ENCODE peak calls at places on chromosomes 5 and 9, in ten cellular contexts. One of them, this sample, is unnamed.

GRCh38 chr5:91670565-91670964 is 287.4 kb upstream of the ARRDC3 start:
- DNase-seq in iPS DF 6.9: peak
- DNase-seq in breast epithelium: no peak
- DNase-seq in psoas muscle: no peak
- DNase-seq in tibial artery: no peak
- DNase-seq in bronchial epithelial cell: no peak
- DNase-seq in Peyer's patch: no peak
- DNase-seq in left ventricle myocardium inferior: peak
- DNase-seq in cardiac fibroblast: no peak
- DNase-seq in CD4-positive, alpha-beta memory T cell: no peak
- DNase-seq in this sample: no peak

GRCh38 chr9:14205463-14205862 is 108.5 kb downstream of the NFIB start:
- DNase-seq in Peyer's patch: no peak
- DNase-seq in left ventricle myocardium inferior: no peak
- DNase-seq in breast epithelium: no peak
- DNase-seq in iPS DF 6.9: no peak
- DNase-seq in psoas muscle: no peak
- DNase-seq in cardiac fibroblast: peak
- DNase-seq in CD4-positive, alpha-beta memory T cell: no peak
- DNase-seq in tibial artery: no peak
- DNase-seq in bronchial epithelial cell: peak
- DNase-seq in this sample: peak

GRCh38 chr5:77881528-77881927 is 105.4 kb upstream of the TBCA start:
- DNase-seq in cardiac fibroblast: peak
- DNase-seq in CD4-positive, alpha-beta memory T cell: no peak
- DNase-seq in Peyer's patch: no peak
- DNase-seq in breast epithelium: no peak
- DNase-seq in tibial artery: no peak
- DNase-seq in left ventricle myocardium inferior: no peak
- DNase-seq in iPS DF 6.9: no peak
- DNase-seq in bronchial epithelial cell: no peak
- DNase-seq in psoas muscle: no peak
- DNase-seq in this sample: no peak

GRCh38 chr9:128729302-128729701 is 5.4 kb upstream of the ZDHHC12 start:
- DNase-seq in breast epithelium: no peak
- DNase-seq in psoas muscle: no peak
- DNase-seq in bronchial epithelial cell: no peak
- DNase-seq in left ventricle myocardium inferior: no peak
- DNase-seq in cardiac fibroblast: no peak
- DNase-seq in CD4-positive, alpha-beta memory T cell: no peak
- DNase-seq in tibial artery: no peak
- DNase-seq in iPS DF 6.9: no peak
- DNase-seq in Peyer's patch: no peak
- DNase-seq in this sample: no peak

GRCh38 chr5:2023196-2023595 is 140.5 kb upstream of the IRX4 start:
- DNase-seq in Peyer's patch: no peak
- DNase-seq in breast epithelium: no peak
- DNase-seq in psoas muscle: no peak
- DNase-seq in cardiac fibroblast: no peak
- DNase-seq in bronchial epithelial cell: no peak
- DNase-seq in CD4-positive, alpha-beta memory T cell: no peak
- DNase-seq in left ventricle myocardium inferior: no peak
- DNase-seq in iPS DF 6.9: no peak
- DNase-seq in tibial artery: no peak
- DNase-seq in this sample: peak

GRCh38 chr5:140551872-140552271 is 4.4 kb downstream of the EIF4EBP3 start:
- DNase-seq in iPS DF 6.9: no peak
- DNase-seq in Peyer's patch: peak
- DNase-seq in tibial artery: no peak
- DNase-seq in left ventricle myocardium inferior: no peak
- DNase-seq in bronchial epithelial cell: no peak
- DNase-seq in breast epithelium: no peak
- DNase-seq in psoas muscle: no peak
- DNase-seq in CD4-positive, alpha-beta memory T cell: no peak
- DNase-seq in cardiac fibroblast: no peak
- DNase-seq in this sample: no peak

GRCh38 chr9:114046237-114046755 is 31.8 kb downstream of the AMBP start:
- DNase-seq in tibial artery: no peak
- DNase-seq in cardiac fibroblast: no peak
- DNase-seq in Peyer's patch: no peak
- DNase-seq in CD4-positive, alpha-beta memory T cell: no peak
- DNase-seq in bronchial epithelial cell: peak
- DNase-seq in iPS DF 6.9: no peak
- DNase-seq in left ventricle myocardium inferior: no peak
- DNase-seq in psoas muscle: no peak
- DNase-seq in breast epithelium: no peak
- DNase-seq in this sample: no peak

GRCh38 chr5:174436805-174437204 is 287.6 kb upstream of the MSX2 start:
- DNase-seq in cardiac fibroblast: no peak
- DNase-seq in iPS DF 6.9: no peak
- DNase-seq in tibial artery: no peak
- DNase-seq in psoas muscle: no peak
- DNase-seq in bronchial epithelial cell: no peak
- DNase-seq in Peyer's patch: no peak
- DNase-seq in breast epithelium: no peak
- DNase-seq in CD4-positive, alpha-beta memory T cell: no peak
- DNase-seq in left ventricle myocardium inferior: no peak
- DNase-seq in this sample: no peak

GRCh38 chr5:126849101-126849678 is 72.3 kb downstream of the LMNB1 start:
- DNase-seq in iPS DF 6.9: no peak
- DNase-seq in CD4-positive, alpha-beta memory T cell: no peak
- DNase-seq in tibial artery: peak
- DNase-seq in Peyer's patch: no peak
- DNase-seq in cardiac fibroblast: peak
- DNase-seq in bronchial epithelial cell: no peak
- DNase-seq in left ventricle myocardium inferior: no peak
- DNase-seq in psoas muscle: no peak
- DNase-seq in breast epithelium: no peak
- DNase-seq in this sample: no peak

GRCh38 chr9:859251-859650 is 17.8 kb downstream of the DMRT1 start:
- DNase-seq in bronchial epithelial cell: no peak
- DNase-seq in CD4-positive, alpha-beta memory T cell: no peak
- DNase-seq in Peyer's patch: no peak
- DNase-seq in breast epithelium: no peak
- DNase-seq in tibial artery: no peak
- DNase-seq in iPS DF 6.9: no peak
- DNase-seq in cardiac fibroblast: no peak
- DNase-seq in left ventricle myocardium inferior: no peak
- DNase-seq in psoas muscle: no peak
- DNase-seq in this sample: no peak

GRCh38 chr5:57009811-57010210 is 57.9 kb upstream of the MIER3 start:
- DNase-seq in breast epithelium: no peak
- DNase-seq in cardiac fibroblast: no peak
- DNase-seq in tibial artery: no peak
- DNase-seq in Peyer's patch: no peak
- DNase-seq in bronchial epithelial cell: no peak
- DNase-seq in psoas muscle: no peak
- DNase-seq in iPS DF 6.9: no peak
- DNase-seq in CD4-positive, alpha-beta memory T cell: no peak
- DNase-seq in left ventricle myocardium inferior: no peak
- DNase-seq in this sample: no peak

GRCh38 chr5:57036621-57037160 is 84.8 kb upstream of the MIER3 start:
- DNase-seq in CD4-positive, alpha-beta memory T cell: no peak
- DNase-seq in tibial artery: no peak
- DNase-seq in Peyer's patch: no peak
- DNase-seq in bronchial epithelial cell: no peak
- DNase-seq in breast epithelium: no peak
- DNase-seq in cardiac fibroblast: peak
- DNase-seq in iPS DF 6.9: no peak
- DNase-seq in psoas muscle: no peak
- DNase-seq in left ventricle myocardium inferior: no peak
- DNase-seq in this sample: no peak

GRCh38 chr5:141841376-141841775 is 36.8 kb downstream of the PCDH1 start:
- DNase-seq in bronchial epithelial cell: no peak
- DNase-seq in psoas muscle: no peak
- DNase-seq in cardiac fibroblast: no peak
- DNase-seq in CD4-positive, alpha-beta memory T cell: no peak
- DNase-seq in tibial artery: no peak
- DNase-seq in iPS DF 6.9: no peak
- DNase-seq in breast epithelium: no peak
- DNase-seq in Peyer's patch: no peak
- DNase-seq in left ventricle myocardium inferior: no peak
- DNase-seq in this sample: no peak

GRCh38 chr5:5145651-5146529 is 5.8 kb downstream of the ADAMTS16 start:
- DNase-seq in CD4-positive, alpha-beta memory T cell: no peak
- DNase-seq in breast epithelium: no peak
- DNase-seq in tibial artery: no peak
- DNase-seq in left ventricle myocardium inferior: no peak
- DNase-seq in cardiac fibroblast: peak
- DNase-seq in Peyer's patch: no peak
- DNase-seq in psoas muscle: no peak
- DNase-seq in iPS DF 6.9: no peak
- DNase-seq in bronchial epithelial cell: no peak
- DNase-seq in this sample: no peak

GRCh38 chr5:160398806-160399205 is 1.0 kb downstream of the FAM200C start:
- DNase-seq in iPS DF 6.9: no peak
- DNase-seq in breast epithelium: no peak
- DNase-seq in tibial artery: no peak
- DNase-seq in psoas muscle: no peak
- DNase-seq in bronchial epithelial cell: no peak
- DNase-seq in cardiac fibroblast: peak
- DNase-seq in Peyer's patch: no peak
- DNase-seq in CD4-positive, alpha-beta memory T cell: no peak
- DNase-seq in left ventricle myocardium inferior: no peak
- DNase-seq in this sample: no peak
- H3K4me3 ChIP-seq in iPS DF 6.9: no peak
- H3K4me3 ChIP-seq in breast epithelium: peak
- H3K4me3 ChIP-seq in tibial artery: peak
- H3K4me3 ChIP-seq in psoas muscle: peak
- H3K4me3 ChIP-seq in bronchial epithelial cell: no peak
- H3K4me3 ChIP-seq in cardiac fibroblast: peak
- H3K4me3 ChIP-seq in Peyer's patch: peak
- H3K4me3 ChIP-seq in CD4-positive, alpha-beta memory T cell: no peak
- H3K4me3 ChIP-seq in left ventricle myocardium inferior: peak
- H3K4me3 ChIP-seq in this sample: no peak

DNA sequence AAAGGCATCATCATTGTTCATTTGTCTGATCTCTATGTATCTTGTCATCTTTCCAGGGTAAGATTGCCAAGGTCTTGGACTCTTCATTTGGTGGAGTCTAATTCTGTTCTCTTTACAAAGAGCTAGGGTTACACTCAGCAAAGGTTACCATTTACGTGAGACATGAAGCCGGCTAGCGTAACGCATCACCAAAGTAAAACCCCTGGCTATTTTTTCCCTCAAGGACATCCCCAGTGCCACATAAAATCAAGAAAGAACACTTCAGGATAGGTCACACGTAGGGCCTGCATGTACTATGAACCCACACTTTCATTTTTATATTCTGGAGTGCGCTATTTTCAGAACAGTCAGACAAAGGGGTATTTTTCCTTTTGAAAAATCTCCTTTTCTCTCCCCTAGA is 20.0 kb upstream of the MYOT start:
- DNase-seq in CD4-positive, alpha-beta memory T cell: no peak
- DNase-seq in iPS DF 6.9: no peak
- DNase-seq in psoas muscle: peak
- DNase-seq in Peyer's patch: no peak
- DNase-seq in cardiac fibroblast: no peak
- DNase-seq in left ventricle myocardium inferior: no peak
- DNase-seq in breast epithelium: no peak
- DNase-seq in tibial artery: no peak
- DNase-seq in bronchial epithelial cell: no peak
- DNase-seq in this sample: no peak
- H3K4me3 ChIP-seq in CD4-positive, alpha-beta memory T cell: no peak
- H3K4me3 ChIP-seq in iPS DF 6.9: no peak
- H3K4me3 ChIP-seq in psoas muscle: peak
- H3K4me3 ChIP-seq in Peyer's patch: no peak
- H3K4me3 ChIP-seq in cardiac fibroblast: no peak
- H3K4me3 ChIP-seq in left ventricle myocardium inferior: peak
- H3K4me3 ChIP-seq in breast epithelium: no peak
- H3K4me3 ChIP-seq in tibial artery: no peak
- H3K4me3 ChIP-seq in bronchial epithelial cell: no peak
- H3K4me3 ChIP-seq in this sample: no peak

GRCh38 chr5:40401965-40402364 is 277.8 kb upstream of the PTGER4 start:
- DNase-seq in breast epithelium: no peak
- DNase-seq in left ventricle myocardium inferior: no peak
- DNase-seq in Peyer's patch: no peak
- DNase-seq in bronchial epithelial cell: peak
- DNase-seq in tibial artery: no peak
- DNase-seq in psoas muscle: no peak
- DNase-seq in cardiac fibroblast: peak
- DNase-seq in CD4-positive, alpha-beta memory T cell: no peak
- DNase-seq in iPS DF 6.9: no peak
- DNase-seq in this sample: peak

GRCh38 chr5:40397976-40398375 is 281.7 kb upstream of the PTGER4 start:
- DNase-seq in Peyer's patch: no peak
- DNase-seq in bronchial epithelial cell: no peak
- DNase-seq in psoas muscle: no peak
- DNase-seq in cardiac fibroblast: no peak
- DNase-seq in iPS DF 6.9: no peak
- DNase-seq in left ventricle myocardium inferior: no peak
- DNase-seq in breast epithelium: no peak
- DNase-seq in tibial artery: no peak
- DNase-seq in CD4-positive, alpha-beta memory T cell: no peak
- DNase-seq in this sample: no peak

GRCh38 chr5:40400245-40400644 is 279.5 kb upstream of the PTGER4 start:
- DNase-seq in left ventricle myocardium inferior: no peak
- DNase-seq in psoas muscle: no peak
- DNase-seq in CD4-positive, alpha-beta memory T cell: no peak
- DNase-seq in Peyer's patch: no peak
- DNase-seq in breast epithelium: no peak
- DNase-seq in cardiac fibroblast: no peak
- DNase-seq in tibial artery: no peak
- DNase-seq in bronchial epithelial cell: no peak
- DNase-seq in iPS DF 6.9: no peak
- DNase-seq in this sample: no peak

GRCh38 chr5:40399349-40399748 is 280.4 kb upstream of the PTGER4 start:
- DNase-seq in bronchial epithelial cell: peak
- DNase-seq in cardiac fibroblast: peak
- DNase-seq in breast epithelium: no peak
- DNase-seq in CD4-positive, alpha-beta memory T cell: no peak
- DNase-seq in iPS DF 6.9: no peak
- DNase-seq in psoas muscle: no peak
- DNase-seq in tibial artery: no peak
- DNase-seq in left ventricle myocardium inferior: no peak
- DNase-seq in Peyer's patch: no peak
- DNase-seq in this sample: no peak

DNA sequence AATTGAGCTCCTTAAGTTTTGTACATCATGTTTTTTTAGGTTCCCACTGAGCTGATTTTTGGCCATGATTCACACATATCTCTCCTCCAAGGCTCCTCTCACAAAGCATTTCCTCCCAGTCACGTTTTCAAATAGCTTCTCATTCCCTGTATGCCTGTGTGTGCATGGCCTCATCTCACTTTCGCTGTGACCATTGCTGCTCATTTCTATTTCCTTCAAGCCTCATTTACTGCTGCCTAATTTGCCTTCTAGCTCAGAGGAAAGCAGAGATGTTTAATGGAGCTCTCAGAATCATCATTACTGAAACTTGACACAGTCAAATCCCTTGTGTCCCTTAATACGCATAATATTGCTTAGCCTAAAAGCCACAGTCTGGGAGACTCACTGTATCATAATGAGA is 278.4 kb upstream of the PTGER4 start:
- DNase-seq in tibial artery: no peak
- DNase-seq in Peyer's patch: no peak
- DNase-seq in iPS DF 6.9: no peak
- DNase-seq in CD4-positive, alpha-beta memory T cell: no peak
- DNase-seq in breast epithelium: no peak
- DNase-seq in psoas muscle: no peak
- DNase-seq in bronchial epithelial cell: no peak
- DNase-seq in cardiac fibroblast: peak
- DNase-seq in left ventricle myocardium inferior: no peak
- DNase-seq in this sample: no peak
- H3K4me3 ChIP-seq in tibial artery: no peak
- H3K4me3 ChIP-seq in Peyer's patch: no peak
- H3K4me3 ChIP-seq in iPS DF 6.9: no peak
- H3K4me3 ChIP-seq in CD4-positive, alpha-beta memory T cell: no peak
- H3K4me3 ChIP-seq in breast epithelium: no peak
- H3K4me3 ChIP-seq in psoas muscle: no peak
- H3K4me3 ChIP-seq in bronchial epithelial cell: no peak
- H3K4me3 ChIP-seq in cardiac fibroblast: no peak
- H3K4me3 ChIP-seq in left ventricle myocardium inferior: no peak
- H3K4me3 ChIP-seq in this sample: no peak

GRCh38 chr5:137858223-137858916 is 9.3 kb upstream of the MYOT start:
- DNase-seq in Peyer's patch: no peak
- DNase-seq in cardiac fibroblast: peak
- DNase-seq in breast epithelium: no peak
- DNase-seq in tibial artery: no peak
- DNase-seq in bronchial epithelial cell: peak
- DNase-seq in iPS DF 6.9: no peak
- DNase-seq in CD4-positive, alpha-beta memory T cell: no peak
- DNase-seq in left ventricle myocardium inferior: no peak
- DNase-seq in psoas muscle: no peak
- DNase-seq in this sample: no peak
- H3K4me3 ChIP-seq in Peyer's patch: no peak
- H3K4me3 ChIP-seq in cardiac fibroblast: no peak
- H3K4me3 ChIP-seq in breast epithelium: peak
- H3K4me3 ChIP-seq in tibial artery: peak
- H3K4me3 ChIP-seq in bronchial epithelial cell: no peak
- H3K4me3 ChIP-seq in iPS DF 6.9: no peak
- H3K4me3 ChIP-seq in CD4-positive, alpha-beta memory T cell: no peak
- H3K4me3 ChIP-seq in left ventricle myocardium inferior: peak
- H3K4me3 ChIP-seq in psoas muscle: peak
- H3K4me3 ChIP-seq in this sample: no peak